ENCODE peak calls at places on chromosome 16, in eight cellular contexts. L is esophagus squamous epithelium, T is kidney, J is tibial artery, Z is thoracic aorta, G is heart left ventricle, I is GM12878, A is transverse colon. F is an unnamed sample.

GRCh38 chr16:17526956-17527355 is 56.2 kb upstream of the XYLT1 start:
- DNase-seq in G (no peak), L (no peak), Z (no peak), J (no peak), T (no peak), I (no peak), A (no peak), F (no peak)

GRCh38 chr16:81537721-81538561 is 93.3 kb downstream of the CMIP start:
- DNase-seq in G (no peak), T (peak; percentile 80), I (no peak), A (no peak), J (no peak), L (no peak), Z (no peak), F (no peak)

GRCh38 chr16:10538583-10538982 is 41.8 kb downstream of the EMP2 start:
- DNase-seq in A (no peak), T (no peak), G (no peak), J (no peak), I (no peak), Z (no peak), L (no peak), F (no peak)

GRCh38 chr16:66028505-66029216 is 337.8 kb upstream of the CDH5 start:
- DNase-seq in G (no peak), T (no peak), I (no peak), Z (no peak), L (no peak), A (no peak), J (peak; percentile 63), F (no peak)

GRCh38 chr16:14501331-14502255 is 128.5 kb downstream of the PARN start:
- DNase-seq in G (peak; percentile 79), J (peak; percentile 90), A (peak; percentile 79), Z (peak; percentile 77), I (peak; percentile 50), L (no peak), T (peak; percentile 92), F (peak; percentile 81)

GRCh38 chr16:49876716-49877129 is 20.8 kb upstream of the ZNF423 start:
- DNase-seq in Z (no peak), T (peak; percentile 87), G (peak; percentile 71), L (no peak), J (peak; percentile 45), I (no peak), A (peak; percentile 86), F (no peak)

GRCh38 chr16:50309156-50309526 is 42.8 kb downstream of the ADCY7 start:
- DNase-seq in I (no peak), Z (no peak), G (no peak), A (no peak), T (peak; percentile 57), J (no peak), L (no peak), F (no peak)

GRCh38 chr16:17396762-17397498 is 73.8 kb downstream of the XYLT1 start:
- DNase-seq in G (peak; percentile 19), I (no peak), J (peak; percentile 61), Z (no peak), L (no peak), T (no peak), A (peak; percentile 67), F (no peak)

GRCh38 chr16:6897910-6898475 is 434.7 kb upstream of the RBFOX1 start:
- DNase-seq in A (no peak), I (no peak), L (no peak), T (no peak), G (no peak), J (no peak), Z (no peak), F (no peak)

GRCh38 chr16:22031483-22032083 is 23.7 kb downstream of the MOSMO start:
- DNase-seq in Z (no peak), A (no peak), I (no peak), J (no peak), T (no peak), L (no peak), G (no peak), F (no peak)

GRCh38 chr16:11550651-11551498 is 35.8 kb downstream of the LITAF start:
- DNase-seq in T (peak; percentile 31), L (no peak), A (no peak), I (no peak), G (no peak), J (no peak), Z (no peak), F (no peak)

GRCh38 chr16:50884066-50884860 is 142.4 kb downstream of the CYLD start:
- DNase-seq in A (no peak), J (no peak), Z (no peak), G (no peak), I (no peak), L (no peak), T (no peak), F (no peak)

GRCh38 chr16:81461756-81462155 is 17.1 kb downstream of the CMIP start:
- DNase-seq in T (peak; percentile 55), G (no peak), Z (no peak), A (no peak), I (no peak), L (no peak), J (no peak), F (no peak)

GRCh38 chr16:81315271-81316175 is 761 bp downstream of the GAN start:
- DNase-seq in T (peak; percentile 87), A (peak; percentile 68), G (peak; percentile 51), Z (peak; percentile 9), J (peak; percentile 29), I (no peak), L (no peak), F (peak; percentile 64)

GRCh38 chr16:35188288-35189155 is 1729.1 kb downstream of the TP53TG3F start:
- DNase-seq in G (no peak), L (no peak), Z (no peak), T (peak; percentile 49), J (no peak), A (no peak), I (no peak), F (no peak)

GRCh38 chr16:3140603-3141427 is 6.0 kb downstream of the ZNF213 start:
- DNase-seq in Z (no peak), J (no peak), T (peak; percentile 69), G (no peak), A (no peak), I (no peak), L (no peak), F (no peak)

GRCh38 chr16:80287674-80288073 is 253.1 kb upstream of the DYNLRB2 start:
- DNase-seq in Z (no peak), T (no peak), J (no peak), G (no peak), A (no peak), L (no peak), I (no peak), F (no peak)

GRCh38 chr16:64017789-64018188 is 1104.1 kb downstream of the CDH11 start:
- DNase-seq in A (no peak), L (no peak), G (no peak), Z (no peak), T (no peak), I (no peak), J (no peak), F (no peak)

DNA sequence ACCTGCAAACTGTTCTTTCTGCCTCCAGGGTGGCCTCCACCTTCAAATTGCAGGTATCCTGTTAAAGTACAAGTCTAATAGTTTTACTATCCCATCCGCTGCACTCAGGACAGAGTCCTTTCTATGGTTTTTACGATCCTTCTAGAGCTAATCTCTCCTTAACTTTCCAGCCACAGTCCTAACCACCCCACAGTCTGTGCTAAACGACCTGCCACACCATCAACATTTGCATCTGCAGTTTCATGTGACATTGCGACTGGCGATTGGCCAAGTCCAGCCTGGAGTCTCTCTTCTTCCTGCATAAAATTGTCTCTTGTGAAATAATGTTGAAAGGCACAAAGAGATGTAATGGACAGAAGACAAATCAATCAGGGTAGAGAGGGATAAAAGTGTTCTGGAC is 5.9 kb downstream of the ATP6V0D1 start:
- DNase-seq in A (peak; percentile 73), G (no peak), Z (no peak), L (no peak), J (no peak), I (no peak), T (no peak), F (no peak)
- H3K4me1 ChIP-seq in A (peaks cover 28% of the 10 kb centered on the region), G (no peaks in the 10 kb centered on the region), Z (peaks cover 25% of the 10 kb centered on the region), L (peaks cover 35% of the 10 kb centered on the region), J (peaks cover 44% of the 10 kb centered on the region), I (peaks cover 19% of the 10 kb centered on the region), T (peaks cover 18% of the 10 kb centered on the region), F (peaks cover 8% of the 10 kb centered on the region)

GRCh38 chr16:29694384-29695195 is 15.6 kb downstream of the QPRT start:
- DNase-seq in I (no peak), G (no peak), A (no peak), T (peak; percentile 79), Z (no peak), L (no peak), J (peak; percentile 27), F (no peak)
- TF ChIP-seq CTCF in I (no peak), G (no peak), A (no peak), T (no peak), Z (no peak), L (no peak), J (no peak), F (no peak)

GRCh38 chr16:57704011-57704904 is 9.7 kb downstream of the DRC7 start:
- DNase-seq in G (no peak), Z (no peak), I (no peak), A (no peak), L (no peak), T (no peak), J (no peak), F (no peak)
- H3K4me1 ChIP-seq in G (no peaks in the 10 kb centered on the region), Z (no peaks in the 10 kb centered on the region), I (no peaks in the 10 kb centered on the region), A (no peaks in the 10 kb centered on the region), L (no peaks in the 10 kb centered on the region), T (no peaks in the 10 kb centered on the region), J (no peaks in the 10 kb centered on the region), F (no peaks in the 10 kb centered on the region)

GRCh38 chr16:55660776-55661175 is 5.0 kb downstream of the SLC6A2 start:
- DNase-seq in G (no peak), L (no peak), A (no peak), J (no peak), I (no peak), T (no peak), Z (no peak), F (no peak)
- TF ChIP-seq CTCF in G (no peak), L (no peak), A (no peak), J (no peak), I (no peak), T (no peak), Z (no peak), F (no peak)